ENCODE peak calls at places on chromosomes 7 and 10, in seven cellular contexts. One of them, this sample, is unnamed.

GRCh38 chr10:4431114-4431862 is 394.7 kb upstream of the AKR1E2 start:
- DNase-seq in A549: peak; percentile 37
- DNase-seq in brain microvascular endothelial cell: peak; percentile 76
- DNase-seq in cardiac muscle cell: peak; percentile 22
- DNase-seq in IMR-90: peak; percentile 88
- DNase-seq in fibroblast of lung: peak; percentile 96
- DNase-seq in body of pancreas: no peak
- DNase-seq in this sample: no peak

GRCh38 chr10:12884851-12885250 is 116.7 kb downstream of the CCDC3 start:
- DNase-seq in A549: peak; percentile 20
- DNase-seq in brain microvascular endothelial cell: no peak
- DNase-seq in cardiac muscle cell: no peak
- DNase-seq in IMR-90: no peak
- DNase-seq in fibroblast of lung: no peak
- DNase-seq in body of pancreas: no peak
- DNase-seq in this sample: no peak

GRCh38 chr10:99427566-99428150 is 2.8 kb downstream of the GOT1 start:
- DNase-seq in A549: no peak
- DNase-seq in brain microvascular endothelial cell: no peak
- DNase-seq in cardiac muscle cell: no peak
- DNase-seq in IMR-90: no peak
- DNase-seq in fibroblast of lung: no peak
- DNase-seq in body of pancreas: no peak
- DNase-seq in this sample: no peak

GRCh38 chr7:136685506-136685905 is 182.9 kb upstream of the CHRM2 start:
- DNase-seq in A549: no peak
- DNase-seq in brain microvascular endothelial cell: no peak
- DNase-seq in cardiac muscle cell: no peak
- DNase-seq in IMR-90: no peak
- DNase-seq in fibroblast of lung: no peak
- DNase-seq in body of pancreas: no peak
- DNase-seq in this sample: no peak

GRCh38 chr7:156487811-156488523 is 152.6 kb upstream of the RNF32 start:
- DNase-seq in A549: no peak
- DNase-seq in brain microvascular endothelial cell: no peak
- DNase-seq in cardiac muscle cell: no peak
- DNase-seq in IMR-90: no peak
- DNase-seq in fibroblast of lung: no peak
- DNase-seq in body of pancreas: no peak
- DNase-seq in this sample: no peak

GRCh38 chr10:116097239-116097751 is 175.7 kb downstream of the GFRA1 start:
- DNase-seq in A549: no peak
- DNase-seq in brain microvascular endothelial cell: no peak
- DNase-seq in cardiac muscle cell: no peak
- DNase-seq in IMR-90: no peak
- DNase-seq in fibroblast of lung: no peak
- DNase-seq in body of pancreas: no peak
- DNase-seq in this sample: peak; percentile 22

GRCh38 chr7:129143724-129144094 is 798 bp upstream of the TSPAN33 start:
- DNase-seq in A549: no peak
- DNase-seq in brain microvascular endothelial cell: no peak
- DNase-seq in cardiac muscle cell: no peak
- DNase-seq in IMR-90: no peak
- DNase-seq in fibroblast of lung: no peak
- DNase-seq in body of pancreas: no peak
- DNase-seq in this sample: no peak

GRCh38 chr7:45575501-45576248 is 1.5 kb downstream of the ADCY1 start:
- DNase-seq in A549: no peak
- DNase-seq in brain microvascular endothelial cell: no peak
- DNase-seq in cardiac muscle cell: no peak
- DNase-seq in IMR-90: no peak
- DNase-seq in fibroblast of lung: no peak
- DNase-seq in body of pancreas: no peak
- DNase-seq in this sample: no peak

GRCh38 chr10:133358162-133358919 is 522 bp upstream of the FUOM start:
- DNase-seq in A549: no peak
- DNase-seq in brain microvascular endothelial cell: no peak
- DNase-seq in cardiac muscle cell: no peak
- DNase-seq in IMR-90: no peak
- DNase-seq in fibroblast of lung: no peak
- DNase-seq in body of pancreas: peak; percentile 70
- DNase-seq in this sample: no peak

GRCh38 chr10:52115823-52116222 is 198.3 kb upstream of the DKK1 start:
- DNase-seq in A549: peak; percentile 25
- DNase-seq in brain microvascular endothelial cell: peak; percentile 76
- DNase-seq in cardiac muscle cell: no peak
- DNase-seq in IMR-90: peak; percentile 43
- DNase-seq in fibroblast of lung: peak; percentile 17
- DNase-seq in body of pancreas: no peak
- DNase-seq in this sample: no peak

DNA sequence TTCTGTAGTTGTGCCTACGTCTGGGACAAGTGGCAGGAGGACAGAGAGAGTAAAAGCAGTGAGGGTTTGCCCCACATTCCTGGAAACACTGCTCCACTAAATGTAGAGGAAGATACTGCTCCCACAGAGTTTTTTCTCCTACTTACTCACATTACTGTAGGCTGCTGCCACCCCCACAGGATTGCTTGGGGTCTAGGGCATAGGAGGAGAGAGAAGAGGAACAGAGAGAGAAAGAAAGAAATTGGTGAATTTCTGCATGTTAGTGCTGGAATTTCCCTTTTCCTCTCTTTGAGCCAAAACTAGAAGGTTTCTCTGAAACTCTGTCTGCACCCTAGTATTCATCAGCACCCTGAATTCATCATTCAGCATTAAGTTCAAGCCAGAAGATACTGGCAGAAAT is 397.9 kb downstream of the INHBA start:
- DNase-seq in A549: no peak
- DNase-seq in brain microvascular endothelial cell: no peak
- DNase-seq in cardiac muscle cell: no peak
- DNase-seq in IMR-90: no peak
- DNase-seq in fibroblast of lung: no peak
- DNase-seq in body of pancreas: no peak
- DNase-seq in this sample: no peak
- H3K27ac ChIP-seq in A549: no peak overlapping the region
- H3K27ac ChIP-seq in brain microvascular endothelial cell: no peak overlapping the region
- H3K27ac ChIP-seq in cardiac muscle cell: no peak overlapping the region
- H3K27ac ChIP-seq in IMR-90: no peak overlapping the region
- H3K27ac ChIP-seq in fibroblast of lung: no peak overlapping the region
- H3K27ac ChIP-seq in body of pancreas: no peak overlapping the region
- H3K27ac ChIP-seq in this sample: no peak overlapping the region

GRCh38 chr10:102167861-102168260 is 15.7 kb downstream of the NOLC1 start:
- DNase-seq in A549: no peak
- DNase-seq in brain microvascular endothelial cell: no peak
- DNase-seq in cardiac muscle cell: no peak
- DNase-seq in IMR-90: no peak
- DNase-seq in fibroblast of lung: no peak
- DNase-seq in body of pancreas: no peak
- DNase-seq in this sample: no peak
- H3K27ac ChIP-seq in A549: no peak overlapping the region
- H3K27ac ChIP-seq in brain microvascular endothelial cell: no peak overlapping the region
- H3K27ac ChIP-seq in cardiac muscle cell: no peak overlapping the region
- H3K27ac ChIP-seq in IMR-90: no peak overlapping the region
- H3K27ac ChIP-seq in fibroblast of lung: no peak overlapping the region
- H3K27ac ChIP-seq in body of pancreas: no peak overlapping the region
- H3K27ac ChIP-seq in this sample: no peak overlapping the region

DNA sequence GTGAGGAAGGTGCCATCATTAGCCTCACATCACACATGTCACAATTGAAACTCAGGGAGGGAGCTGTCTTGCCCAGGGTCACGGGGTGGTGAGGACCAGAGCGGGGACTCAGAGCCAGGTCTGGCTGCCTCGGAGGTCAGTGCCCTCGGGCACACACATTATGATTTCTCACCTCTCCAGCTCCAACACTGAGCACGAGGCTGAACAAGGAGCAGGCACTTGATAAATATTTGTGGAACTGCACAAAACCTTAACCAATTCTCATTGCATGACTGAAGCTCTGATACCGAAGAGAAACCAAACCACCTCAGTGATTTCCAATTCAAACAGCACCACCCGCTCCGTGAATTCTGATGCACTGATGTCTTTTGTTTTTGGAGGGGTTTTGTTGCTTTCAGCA is 55.4 kb upstream of the ZMIZ1 start:
- DNase-seq in A549: no peak
- DNase-seq in brain microvascular endothelial cell: no peak
- DNase-seq in cardiac muscle cell: no peak
- DNase-seq in IMR-90: no peak
- DNase-seq in fibroblast of lung: no peak
- DNase-seq in body of pancreas: no peak
- DNase-seq in this sample: no peak
- H3K27ac ChIP-seq in A549: no peak overlapping the region
- H3K27ac ChIP-seq in brain microvascular endothelial cell: no peak overlapping the region
- H3K27ac ChIP-seq in cardiac muscle cell: no peak overlapping the region
- H3K27ac ChIP-seq in IMR-90: no peak overlapping the region
- H3K27ac ChIP-seq in fibroblast of lung: no peak overlapping the region
- H3K27ac ChIP-seq in body of pancreas: no peak overlapping the region
- H3K27ac ChIP-seq in this sample: no peak overlapping the region

GRCh38 chr10:124717358-124717757 is 26.8 kb downstream of the FAM53B start:
- DNase-seq in A549: no peak
- DNase-seq in brain microvascular endothelial cell: no peak
- DNase-seq in cardiac muscle cell: no peak
- DNase-seq in IMR-90: no peak
- DNase-seq in fibroblast of lung: no peak
- DNase-seq in body of pancreas: no peak
- DNase-seq in this sample: no peak
- H3K27ac ChIP-seq in A549: no peak overlapping the region
- H3K27ac ChIP-seq in brain microvascular endothelial cell: no peak overlapping the region
- H3K27ac ChIP-seq in cardiac muscle cell: peak overlapping the region; percentile 81
- H3K27ac ChIP-seq in IMR-90: no peak overlapping the region
- H3K27ac ChIP-seq in fibroblast of lung: no peak overlapping the region
- H3K27ac ChIP-seq in body of pancreas: no peak overlapping the region
- H3K27ac ChIP-seq in this sample: peak overlapping the region; percentile 94